ENCODE peak calls at places on chromosome 15, in six cellular contexts. N, S, U, H, M and A are unnamed samples.
A peak's percentile ranks its signal among the peaks of the same experiment; 100 is the strongest.

GRCh38 chr15:55334371-55334770 is 15.3 kb downstream of the PIGB start:
- DNase-seq in N (no peak), H (no peak), M (no peak), S (no peak), U (no peak), A (no peak)

GRCh38 chr15:78071378-78071777 is 6.1 kb downstream of the TBC1D2B start:
- DNase-seq in S (no peak), N (no peak), H (no peak), M (no peak), U (no peak), A (no peak)

GRCh38 chr15:71747128-71748083 is 62.9 kb upstream of the NR2E3 start:
- DNase-seq in N (peak; percentile 79), M (no peak), H (peak; percentile 41), S (no peak), U (peak; percentile 91), A (peak; percentile 78)

GRCh38 chr15:85646538-85647091 is 148.1 kb downstream of the KLHL25 start:
- DNase-seq in N (no peak), M (no peak), U (peak; percentile 17), H (no peak), S (no peak), A (peak; percentile 42)

GRCh38 chr15:26844901-26845300 is 22.0 kb upstream of the GABRA5 start:
- DNase-seq in H (no peak), S (no peak), U (no peak), N (no peak), M (no peak), A (no peak)

GRCh38 chr15:58585668-58586461 is 154.1 kb downstream of the LIPC start:
- DNase-seq in N (no peak), M (no peak), H (no peak), S (no peak), U (no peak), A (no peak)

GRCh38 chr15:75745305-75745704 is 32.7 kb upstream of the CSPG4 start:
- DNase-seq in S (no peak), M (no peak), H (no peak), N (no peak), U (no peak), A (no peak)

GRCh38 chr15:40320931-40321371 is 2.5 kb upstream of the INAFM2 start:
- DNase-seq in N (no peak), S (peak; percentile 79), M (peak; percentile 66), H (peak; percentile 80), U (peak; percentile 67), A (no peak)

GRCh38 chr15:40046721-40047412 is 7.9 kb upstream of the SRP14 start:
- DNase-seq in M (no peak), H (no peak), S (no peak), U (peak; percentile 87), N (no peak), A (no peak)

GRCh38 chr15:26623071-26623470 is 149.8 kb downstream of the GABRB3 start:
- DNase-seq in U (no peak), M (no peak), N (no peak), H (no peak), S (no peak), A (no peak)

GRCh38 chr15:42919794-42920280 is 741 bp downstream of the TTBK2 start:
- DNase-seq in S (peak; percentile 27), M (no peak), U (peak; percentile 66), N (no peak), H (peak; percentile 33), A (no peak)

GRCh38 chr15:65096481-65097385 is 18.3 kb downstream of the UBAP1L start:
- DNase-seq in U (no peak), S (no peak), H (no peak), N (no peak), M (no peak), A (no peak)

GRCh38 chr15:33226559-33227181 is 32.2 kb upstream of the FMN1 start:
- DNase-seq in U (peak; percentile 74), S (peak; percentile 79), H (peak; percentile 16), M (peak; percentile 66), N (no peak), A (no peak)

GRCh38 chr15:101036189-101036588 is 117.0 kb downstream of the LRRK1 start:
- DNase-seq in U (no peak), S (no peak), M (no peak), H (no peak), N (no peak), A (no peak)

GRCh38 chr15:80325206-80325605 is 73.2 kb upstream of the CTXND1 start:
- DNase-seq in N (no peak), M (no peak), H (no peak), U (no peak), S (no peak), A (no peak)

GRCh38 chr15:86483936-86484335 is 404.3 kb downstream of the AGBL1 start:
- DNase-seq in H (no peak), S (no peak), U (no peak), N (no peak), M (no peak), A (no peak)

GRCh38 chr15:40264321-40265153 is 18.3 kb downstream of the ANKRD63 start:
- DNase-seq in M (no peak), N (no peak), S (no peak), H (no peak), U (no peak), A (no peak)

GRCh38 chr15:100723323-100723801 is 121.0 kb downstream of the ASB7 start:
- DNase-seq in S (peak; percentile 40), H (no peak), U (peak; percentile 56), N (no peak), M (no peak), A (no peak)

GRCh38 chr15:38263996-38264395 is 11.4 kb downstream of the SPRED1 start:
- DNase-seq in M (no peak), N (no peak), H (no peak), S (no peak), U (no peak), A (no peak)

GRCh38 chr15:81255596-81255995 is 58.9 kb downstream of the IL16 start:
- DNase-seq in S (no peak), N (no peak), M (no peak), U (no peak), H (no peak), A (no peak)

DNA sequence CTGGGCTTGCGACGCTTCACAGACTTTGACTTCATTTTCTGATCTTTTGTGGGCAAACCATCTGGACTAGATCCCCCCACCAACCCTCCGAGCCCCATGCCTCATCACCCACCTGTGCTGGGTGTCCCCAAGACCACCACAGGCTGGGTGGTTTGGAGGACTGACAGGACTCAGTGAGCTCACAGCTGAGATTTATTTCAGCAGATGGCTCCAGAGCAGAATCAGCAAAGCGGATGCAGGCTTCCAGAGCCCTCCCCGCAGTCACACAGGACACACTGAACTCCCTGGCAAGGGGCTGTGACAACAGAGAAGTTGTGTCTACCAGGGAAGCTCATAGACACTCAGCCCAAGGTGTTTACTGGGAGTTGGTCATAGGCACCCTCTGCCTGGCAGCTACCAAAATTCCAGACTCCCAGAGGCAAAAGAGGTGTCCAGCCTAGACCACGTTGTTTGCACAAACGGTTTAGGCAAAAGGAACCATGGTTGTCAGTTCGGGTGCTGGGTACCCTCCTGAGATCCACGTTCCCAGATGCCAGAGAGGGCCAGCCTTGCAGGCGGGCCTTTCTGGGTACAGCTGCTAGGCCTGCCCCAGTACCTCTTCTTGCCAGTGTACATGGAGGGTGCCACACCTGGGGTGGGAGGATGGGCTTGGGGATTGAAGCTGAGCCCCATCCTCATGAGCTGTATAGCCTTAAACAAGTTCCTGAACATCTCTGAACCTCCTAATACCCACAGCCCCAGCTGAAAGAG is 170.3 kb downstream of the NSMCE3 start:
- DNase-seq in S (no peak), U (no peak), M (no peak), N (no peak), H (no peak), A (no peak)
- H3K4me3 ChIP-seq in S (no peak overlapping the region), U (no peak overlapping the region), M (no peak overlapping the region), N (no peak overlapping the region), H (no peak overlapping the region), A (no peak overlapping the region)

DNA sequence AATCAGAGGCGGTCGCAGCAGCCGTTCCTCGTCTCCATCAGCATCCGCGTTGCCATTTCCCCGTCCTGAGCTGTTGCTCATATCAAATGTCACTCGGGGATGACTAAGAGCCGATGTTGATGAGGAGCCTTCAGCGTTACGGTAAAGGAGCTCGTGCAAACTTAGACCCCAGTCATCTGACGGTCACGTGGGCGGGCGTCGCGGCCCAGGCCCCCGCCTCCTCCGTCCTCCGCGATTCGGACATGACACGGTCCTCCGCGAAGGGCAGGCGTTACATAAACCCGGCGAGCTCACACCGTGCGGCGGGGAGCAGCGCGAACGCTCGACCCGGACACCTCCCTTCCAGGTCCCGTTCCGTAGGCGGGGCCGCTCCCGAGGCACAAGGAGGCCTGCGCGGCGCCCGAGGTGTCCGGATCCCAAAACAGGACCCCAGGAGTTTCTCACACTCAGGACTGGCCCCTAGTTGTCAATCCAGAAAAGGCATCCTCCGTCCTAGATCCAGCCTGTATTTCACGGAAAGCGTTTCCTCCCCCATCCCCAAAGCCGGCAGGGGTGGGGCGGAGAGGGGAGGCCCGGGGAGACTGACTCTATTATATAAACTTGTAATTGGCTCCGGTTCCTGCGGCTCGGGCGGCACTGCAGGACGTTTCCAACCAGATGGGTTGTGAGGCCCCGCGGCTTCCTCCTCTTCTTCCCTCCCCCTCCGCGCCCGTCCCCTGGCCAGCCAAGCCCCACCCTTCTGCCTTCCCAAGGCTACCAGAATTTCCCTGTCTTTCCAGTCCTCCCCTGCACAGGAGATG is 100.0 kb upstream of the IGF1R start:
- DNase-seq in M (peak; percentile 44), S (peak; percentile 68), U (peak; percentile 83), N (no peak), H (peak; percentile 57), A (no peak)
- TF ChIP-seq CTCF in M (no peak), S (peak; percentile 4), U (peak; percentile 14), N (peak; percentile 45), H (no peak), A (no peak)

GRCh38 chr15:68272797-68273271 is 4.7 kb upstream of the FEM1B start:
- DNase-seq in N (peak; percentile 59), S (no peak), H (no peak), U (peak; percentile 99), M (no peak), A (no peak)

GRCh38 chr15:68274184-68274848 is 3.2 kb upstream of the FEM1B start:
- DNase-seq in H (no peak), U (no peak), S (no peak), M (no peak), N (no peak), A (no peak)

GRCh38 chr15:68268405-68268804 is 9.1 kb upstream of the FEM1B start:
- DNase-seq in H (no peak), S (no peak), M (no peak), U (peak; percentile 92), N (no peak), A (no peak)

GRCh38 chr15:68275165-68275746 is 2.3 kb upstream of the FEM1B start:
- DNase-seq in H (no peak), N (no peak), U (peak; percentile 92), M (peak; percentile 63), S (no peak), A (no peak)

DNA sequence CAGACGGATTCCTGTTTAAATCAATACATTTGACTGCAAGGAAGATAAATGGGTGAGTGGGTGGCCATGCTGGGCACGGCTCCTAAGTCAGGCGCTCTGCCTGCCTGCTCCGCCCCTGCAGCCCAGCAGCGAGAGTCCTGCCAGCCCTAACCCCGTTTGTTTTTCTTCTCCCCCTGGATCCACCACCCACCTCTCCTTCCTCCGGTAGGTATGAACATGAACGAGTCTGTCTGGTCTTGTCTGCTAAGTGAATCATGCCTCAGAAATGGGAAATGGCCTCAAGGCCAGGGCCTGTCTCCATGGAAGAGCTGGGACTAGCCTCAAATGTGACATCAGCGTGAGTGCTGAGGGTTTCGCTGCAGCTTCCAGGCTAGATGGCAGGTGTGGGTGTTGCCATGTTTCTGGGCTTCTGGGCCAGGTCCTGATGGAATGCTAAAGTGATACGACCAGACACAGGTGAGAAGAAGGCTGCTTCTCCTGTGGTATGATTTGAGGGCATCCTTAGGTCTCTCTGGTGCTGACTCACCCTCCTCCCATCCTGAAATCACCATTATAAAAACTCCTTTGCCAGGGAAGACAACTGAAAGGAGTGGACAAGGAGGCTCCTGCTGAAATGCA is 5.6 kb upstream of the FEM1B start:
- DNase-seq in N (peak; percentile 62), M (no peak), U (peak; percentile 100), H (no peak), S (peak; percentile 33), A (no peak)
- H3K4me3 ChIP-seq in N (no peak overlapping the region), M (no peak overlapping the region), U (no peak overlapping the region), H (no peak overlapping the region), S (no peak overlapping the region), A (peak overlapping the region; percentile 21)

GRCh38 chr15:70679919-70680231 is 83.5 kb downstream of the UACA start:
- DNase-seq in N (no peak), U (no peak), H (no peak), S (no peak), M (no peak), A (no peak)
- TF ChIP-seq CTCF in N (no peak), U (no peak), H (no peak), S (no peak), M (no peak), A (no peak)